ENCODE peak calls at places on chromosomes 2 and 18, in five cellular contexts. I is naive B cell, K is pons, H is cardiac fibroblast, Y is hippocampal formation. X is an unnamed sample.

GRCh38 chr2:134623046-134623445 is 95.8 kb downstream of the TMEM163 start:
- DNase-seq in K (no peak), Y (no peak), H (no peak), I (no peak), X (no peak)

GRCh38 chr2:223594259-223594658 is 7.9 kb downstream of the SCG2 start:
- DNase-seq in I (no peak), Y (no peak), K (no peak), H (no peak), X (no peak)

GRCh38 chr2:61946661-61947060 is 41.2 kb downstream of the COMMD1 start:
- DNase-seq in K (no peak), H (peak), I (no peak), Y (no peak), X (no peak)

GRCh38 chr18:33557706-33558105 is 20.3 kb upstream of the ASXL3 start:
- DNase-seq in K (no peak), H (no peak), Y (no peak), I (no peak), X (no peak)

GRCh38 chr2:240397924-240398611 is 37.4 kb upstream of the GPC1 start:
- DNase-seq in I (no peak), Y (no peak), H (no peak), K (no peak), X (no peak)

GRCh38 chr2:230939691-230940475 is 14.8 kb upstream of the GPR55 start:
- DNase-seq in K (no peak), I (no peak), H (no peak), Y (no peak), X (no peak)

GRCh38 chr2:25230128-25230527 is 61.7 kb upstream of the POMC start:
- DNase-seq in I (no peak), K (no peak), Y (no peak), H (no peak), X (no peak)

GRCh38 chr18:34697891-34698290 is 12.2 kb upstream of the DTNA start:
- DNase-seq in I (no peak), K (no peak), H (no peak), Y (no peak), X (no peak)

GRCh38 chr18:32333781-32334180 is 136.9 kb downstream of the GAREM1 start:
- DNase-seq in I (no peak), H (no peak), Y (no peak), K (peak), X (no peak)

GRCh38 chr2:166373105-166373504 is 2.6 kb downstream of the SCN9A start:
- DNase-seq in H (no peak), Y (no peak), K (no peak), I (no peak), X (no peak)

GRCh38 chr2:60529111-60529510 is 24.3 kb downstream of the BCL11A start:
- DNase-seq in Y (no peak), H (no peak), K (no peak), I (no peak), X (no peak)

GRCh38 chr18:45787346-45787745 is 38.1 kb upstream of the SIGLEC15 start:
- DNase-seq in K (no peak), I (no peak), H (no peak), Y (no peak), X (no peak)

GRCh38 chr2:71863338-71863737 is 284.3 kb downstream of the CYP26B1 start:
- DNase-seq in H (no peak), Y (no peak), I (no peak), K (no peak), X (no peak)

GRCh38 chr2:69437751-69438154 is 518 bp upstream of the NFU1 start:
- DNase-seq in K (peak), I (no peak), Y (peak), H (no peak), X (no peak)

GRCh38 chr2:198097628-198098027 is 293.2 kb downstream of the PLCL1 start:
- DNase-seq in I (no peak), Y (no peak), H (no peak), K (peak), X (no peak)

GRCh38 chr2:212294816-212295215 is 243.8 kb downstream of the ERBB4 start:
- DNase-seq in H (no peak), I (no peak), K (no peak), Y (no peak), X (no peak)

GRCh38 chr2:143926731-143927130 is 593.2 kb downstream of the ZEB2 start:
- DNase-seq in K (no peak), H (no peak), I (no peak), Y (no peak), X (no peak)

GRCh38 chr2:8009010-8009597 is 672.8 kb upstream of the ID2 start:
- DNase-seq in H (no peak), I (no peak), Y (no peak), K (no peak), X (no peak)

GRCh38 chr2:159904565-159905281 is 106.7 kb upstream of the CD302 start:
- DNase-seq in K (peak), H (peak), I (peak), Y (peak), X (peak)

GRCh38 chr2:219512524-219513216 is 1.6 kb upstream of the ASIC4 start:
- DNase-seq in Y (no peak), I (no peak), H (no peak), K (no peak), X (no peak)

GRCh38 chr2:192254444-192254843 is 59.7 kb upstream of the TMEFF2 start:
- DNase-seq in I (no peak), H (no peak), K (peak), Y (peak), X (no peak)

GRCh38 chr2:48445091-48445725 is 84.7 kb upstream of the STON1 start:
- DNase-seq in H (no peak), I (no peak), K (no peak), Y (no peak), X (no peak)

GRCh38 chr2:68975844-68976243 is 1.4 kb downstream of the GKN1 start:
- DNase-seq in Y (no peak), I (no peak), H (no peak), K (no peak), X (no peak)

GRCh38 chr2:226524381-226524843 is 275.2 kb downstream of the IRS1 start:
- DNase-seq in I (no peak), H (peak), Y (no peak), K (no peak), X (no peak)

GRCh38 chr2:136935119-136935518 is 169.8 kb downstream of the THSD7B start:
- DNase-seq in Y (no peak), H (no peak), I (no peak), K (no peak), X (no peak)

GRCh38 chr18:2716394-2717326 is 61.1 kb downstream of the SMCHD1 start:
- DNase-seq in Y (no peak), K (peak), I (no peak), H (no peak), X (no peak)

GRCh38 chr2:202072226-202072625 is 829 bp upstream of the KIAA2012 start:
- DNase-seq in Y (no peak), K (no peak), H (no peak), I (no peak), X (no peak)

GRCh38 chr2:30346475-30347169 is 100.4 kb upstream of the LCLAT1 start:
- DNase-seq in K (no peak), H (peak), I (no peak), Y (no peak), X (peak)

GRCh38 chr2:157769866-157770265 is 106.3 kb downstream of the ACVR1 start:
- DNase-seq in H (no peak), I (no peak), K (no peak), Y (no peak), X (no peak)

GRCh38 chr2:237717366-237718276 is 81.0 kb upstream of the RBM44 start:
- DNase-seq in H (no peak), I (no peak), K (no peak), Y (no peak), X (no peak)